ENCODE peak calls at places on chromosome 21, in nine cellular contexts. One of them, this sample, is unnamed.

GRCh38 chr21:34690793-34691175 is 22.0 kb downstream of the CLIC6 start:
- DNase-seq in neural crest cell: no peak
- DNase-seq in lower lobe of right lung: no peak
- DNase-seq in fibroblast of the aortic adventitia: no peak
- DNase-seq in CD8-positive, alpha-beta T cell: no peak
- DNase-seq in HL-60: no peak
- DNase-seq in Panc1: no peak
- DNase-seq in left ventricle myocardium inferior: no peak
- DNase-seq in ovary: no peak
- DNase-seq in this sample: no peak

GRCh38 chr21:45543710-45544448 is 1.6 kb upstream of the SLC19A1 start:
- DNase-seq in CD8-positive, alpha-beta T cell: no peak
- DNase-seq in HL-60: no peak
- DNase-seq in fibroblast of the aortic adventitia: no peak
- DNase-seq in left ventricle myocardium inferior: peak; percentile 11
- DNase-seq in neural crest cell: no peak
- DNase-seq in ovary: peak; percentile 45
- DNase-seq in lower lobe of right lung: peak; percentile 43
- DNase-seq in Panc1: no peak
- DNase-seq in this sample: no peak

GRCh38 chr21:46004168-46004861 is 22.7 kb downstream of the COL6A1 start:
- DNase-seq in CD8-positive, alpha-beta T cell: no peak
- DNase-seq in Panc1: no peak
- DNase-seq in HL-60: no peak
- DNase-seq in neural crest cell: no peak
- DNase-seq in ovary: peak; percentile 47
- DNase-seq in fibroblast of the aortic adventitia: no peak
- DNase-seq in left ventricle myocardium inferior: peak; percentile 14
- DNase-seq in lower lobe of right lung: peak; percentile 43
- DNase-seq in this sample: no peak

GRCh38 chr21:22260274-22260673 is 1262.1 kb downstream of the NCAM2 start:
- DNase-seq in fibroblast of the aortic adventitia: no peak
- DNase-seq in lower lobe of right lung: no peak
- DNase-seq in neural crest cell: no peak
- DNase-seq in CD8-positive, alpha-beta T cell: no peak
- DNase-seq in ovary: no peak
- DNase-seq in HL-60: no peak
- DNase-seq in left ventricle myocardium inferior: no peak
- DNase-seq in Panc1: no peak
- DNase-seq in this sample: no peak

GRCh38 chr21:28770867-28771661 is 221.6 kb downstream of the LTN1 start:
- DNase-seq in left ventricle myocardium inferior: no peak
- DNase-seq in CD8-positive, alpha-beta T cell: no peak
- DNase-seq in lower lobe of right lung: no peak
- DNase-seq in HL-60: no peak
- DNase-seq in fibroblast of the aortic adventitia: peak; percentile 74
- DNase-seq in Panc1: no peak
- DNase-seq in neural crest cell: no peak
- DNase-seq in ovary: no peak
- DNase-seq in this sample: no peak

GRCh38 chr21:32281531-32281930 is 2.7 kb upstream of the MIS18A start:
- DNase-seq in HL-60: no peak
- DNase-seq in left ventricle myocardium inferior: no peak
- DNase-seq in ovary: no peak
- DNase-seq in lower lobe of right lung: no peak
- DNase-seq in Panc1: no peak
- DNase-seq in CD8-positive, alpha-beta T cell: no peak
- DNase-seq in neural crest cell: no peak
- DNase-seq in fibroblast of the aortic adventitia: no peak
- DNase-seq in this sample: no peak

GRCh38 chr21:36207577-36208320 is 51.1 kb downstream of the DOP1B start:
- DNase-seq in neural crest cell: no peak
- DNase-seq in Panc1: no peak
- DNase-seq in lower lobe of right lung: no peak
- DNase-seq in fibroblast of the aortic adventitia: peak; percentile 29
- DNase-seq in ovary: no peak
- DNase-seq in CD8-positive, alpha-beta T cell: no peak
- DNase-seq in HL-60: no peak
- DNase-seq in left ventricle myocardium inferior: no peak
- DNase-seq in this sample: no peak

GRCh38 chr21:31983120-31983519 is 110.3 kb downstream of the HUNK start:
- DNase-seq in left ventricle myocardium inferior: no peak
- DNase-seq in lower lobe of right lung: peak; percentile 58
- DNase-seq in CD8-positive, alpha-beta T cell: no peak
- DNase-seq in HL-60: no peak
- DNase-seq in ovary: no peak
- DNase-seq in neural crest cell: no peak
- DNase-seq in Panc1: no peak
- DNase-seq in fibroblast of the aortic adventitia: no peak
- DNase-seq in this sample: peak; percentile 3

DNA sequence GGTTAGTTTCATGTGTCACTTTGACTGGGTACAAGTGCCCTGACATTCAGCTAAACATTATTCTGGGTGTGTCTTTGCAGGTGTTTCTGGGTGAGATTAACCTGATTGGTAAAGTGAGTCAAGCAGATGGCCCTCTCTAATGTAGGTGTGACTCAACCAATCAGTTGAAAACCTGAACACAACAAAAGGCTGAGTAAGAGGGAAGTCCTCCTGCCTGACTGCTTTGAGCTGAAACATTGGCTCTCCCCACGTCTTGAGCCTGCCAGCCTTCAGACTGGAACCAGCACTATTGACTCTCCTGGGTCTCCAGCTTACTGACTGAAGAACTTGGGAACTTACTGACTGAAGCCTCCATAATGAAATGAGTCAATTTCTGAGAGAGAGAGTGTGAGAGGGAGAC is 70.0 kb upstream of the C21orf91 start:
- DNase-seq in left ventricle myocardium inferior: no peak
- DNase-seq in lower lobe of right lung: no peak
- DNase-seq in ovary: no peak
- DNase-seq in Panc1: no peak
- DNase-seq in CD8-positive, alpha-beta T cell: no peak
- DNase-seq in fibroblast of the aortic adventitia: no peak
- DNase-seq in HL-60: no peak
- DNase-seq in neural crest cell: no peak
- DNase-seq in this sample: no peak
- TF ChIP-seq CTCF in left ventricle myocardium inferior: no peak
- TF ChIP-seq CTCF in lower lobe of right lung: no peak
- TF ChIP-seq CTCF in ovary: no peak
- TF ChIP-seq CTCF in Panc1: no peak
- TF ChIP-seq CTCF in CD8-positive, alpha-beta T cell: no peak
- TF ChIP-seq CTCF in fibroblast of the aortic adventitia: no peak
- TF ChIP-seq CTCF in HL-60: no peak
- TF ChIP-seq CTCF in neural crest cell: no peak
- TF ChIP-seq CTCF in this sample: no peak

GRCh38 chr21:42688841-42689371 is 35.5 kb downstream of the PDE9A start:
- DNase-seq in left ventricle myocardium inferior: no peak
- DNase-seq in lower lobe of right lung: no peak
- DNase-seq in Panc1: no peak
- DNase-seq in ovary: peak; percentile 30
- DNase-seq in neural crest cell: no peak
- DNase-seq in CD8-positive, alpha-beta T cell: no peak
- DNase-seq in fibroblast of the aortic adventitia: no peak
- DNase-seq in HL-60: no peak
- DNase-seq in this sample: no peak
- TF ChIP-seq CTCF in left ventricle myocardium inferior: no peak
- TF ChIP-seq CTCF in lower lobe of right lung: no peak
- TF ChIP-seq CTCF in Panc1: no peak
- TF ChIP-seq CTCF in ovary: no peak
- TF ChIP-seq CTCF in neural crest cell: no peak
- TF ChIP-seq CTCF in CD8-positive, alpha-beta T cell: no peak
- TF ChIP-seq CTCF in fibroblast of the aortic adventitia: no peak
- TF ChIP-seq CTCF in HL-60: no peak
- TF ChIP-seq CTCF in this sample: no peak

DNA sequence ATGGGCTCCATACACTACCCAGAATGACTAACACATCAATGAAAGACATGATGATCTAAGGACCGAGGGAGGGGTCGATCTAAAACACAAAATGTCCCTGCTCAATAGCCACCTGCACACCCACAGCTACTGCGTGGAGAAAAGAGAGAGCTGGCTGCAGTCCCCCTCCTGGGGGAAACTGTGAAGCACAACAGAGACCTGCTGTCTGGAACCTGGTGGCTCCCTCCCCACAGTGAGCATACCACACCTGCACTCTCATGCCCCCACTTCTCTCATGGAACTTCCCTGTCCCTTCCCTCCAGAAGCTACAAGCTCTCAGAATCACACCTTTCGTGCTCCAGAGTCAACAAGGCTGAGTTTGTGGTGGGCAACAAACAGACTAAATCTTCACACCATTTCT is 130.1 kb upstream of the ERG start:
- DNase-seq in left ventricle myocardium inferior: no peak
- DNase-seq in lower lobe of right lung: no peak
- DNase-seq in HL-60: no peak
- DNase-seq in Panc1: no peak
- DNase-seq in neural crest cell: no peak
- DNase-seq in fibroblast of the aortic adventitia: no peak
- DNase-seq in ovary: no peak
- DNase-seq in CD8-positive, alpha-beta T cell: no peak
- DNase-seq in this sample: no peak
- TF ChIP-seq CTCF in left ventricle myocardium inferior: no peak
- TF ChIP-seq CTCF in lower lobe of right lung: no peak
- TF ChIP-seq CTCF in HL-60: no peak
- TF ChIP-seq CTCF in Panc1: no peak
- TF ChIP-seq CTCF in neural crest cell: peak; percentile 19
- TF ChIP-seq CTCF in fibroblast of the aortic adventitia: no peak
- TF ChIP-seq CTCF in ovary: no peak
- TF ChIP-seq CTCF in CD8-positive, alpha-beta T cell: no peak
- TF ChIP-seq CTCF in this sample: no peak

DNA sequence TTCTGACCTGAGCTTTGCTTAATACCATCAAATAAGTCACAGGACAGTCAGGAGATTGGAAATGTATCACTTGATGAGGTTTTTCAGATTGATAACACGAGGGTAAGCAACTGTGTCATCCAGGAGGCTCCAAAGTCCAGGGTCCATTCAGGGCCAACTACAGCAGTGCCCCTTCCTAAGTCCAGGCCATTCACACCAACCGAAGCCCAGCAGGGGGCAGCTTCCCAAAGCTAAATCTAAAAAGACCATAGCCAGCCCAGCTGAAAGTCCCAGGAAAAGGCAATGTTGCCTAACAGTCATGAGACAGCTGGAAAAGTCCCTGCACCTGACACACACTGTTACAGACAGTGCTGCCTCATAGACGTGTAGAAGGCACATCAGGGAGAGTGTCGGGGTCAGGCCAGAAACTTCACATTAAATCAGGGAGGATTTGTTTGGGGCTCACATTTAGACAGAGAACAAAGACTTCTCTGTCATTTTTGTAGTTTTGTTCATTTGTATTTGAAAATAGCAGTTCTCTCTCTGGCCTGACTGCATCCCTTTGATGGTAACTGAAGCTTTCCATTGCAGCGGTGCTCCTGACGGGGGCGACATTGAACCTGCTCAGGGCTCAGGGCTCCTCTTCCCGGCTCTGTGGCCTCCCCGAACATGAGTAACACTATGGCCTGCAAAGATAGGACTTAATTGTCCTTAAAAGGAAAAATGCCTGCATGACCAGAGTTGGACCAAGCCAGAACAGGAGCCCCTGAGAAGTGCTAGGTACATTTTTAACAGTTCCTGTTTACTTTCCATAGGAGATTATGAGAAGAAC is 200.4 kb downstream of the NRIP1 start:
- DNase-seq in Panc1: no peak
- DNase-seq in ovary: peak; percentile 80
- DNase-seq in left ventricle myocardium inferior: peak; percentile 64
- DNase-seq in HL-60: no peak
- DNase-seq in CD8-positive, alpha-beta T cell: peak; percentile 21
- DNase-seq in neural crest cell: peak; percentile 74
- DNase-seq in fibroblast of the aortic adventitia: peak; percentile 84
- DNase-seq in lower lobe of right lung: peak; percentile 68
- DNase-seq in this sample: peak; percentile 78
- TF ChIP-seq CTCF in Panc1: peak; percentile 79
- TF ChIP-seq CTCF in ovary: peak; percentile 31
- TF ChIP-seq CTCF in left ventricle myocardium inferior: peak; percentile 75
- TF ChIP-seq CTCF in HL-60: peak; percentile 11
- TF ChIP-seq CTCF in CD8-positive, alpha-beta T cell: no peak
- TF ChIP-seq CTCF in neural crest cell: peak; percentile 68
- TF ChIP-seq CTCF in fibroblast of the aortic adventitia: peak; percentile 73
- TF ChIP-seq CTCF in lower lobe of right lung: peak; percentile 55
- TF ChIP-seq CTCF in this sample: peak; percentile 45

GRCh38 chr21:38953516-38953915 is 147.8 kb downstream of the ETS2 start:
- DNase-seq in lower lobe of right lung: no peak
- DNase-seq in neural crest cell: no peak
- DNase-seq in CD8-positive, alpha-beta T cell: no peak
- DNase-seq in HL-60: no peak
- DNase-seq in ovary: no peak
- DNase-seq in fibroblast of the aortic adventitia: no peak
- DNase-seq in left ventricle myocardium inferior: no peak
- DNase-seq in Panc1: no peak
- DNase-seq in this sample: no peak

GRCh38 chr21:38956006-38956405 is 150.3 kb downstream of the ETS2 start:
- DNase-seq in CD8-positive, alpha-beta T cell: no peak
- DNase-seq in neural crest cell: no peak
- DNase-seq in lower lobe of right lung: no peak
- DNase-seq in left ventricle myocardium inferior: no peak
- DNase-seq in HL-60: no peak
- DNase-seq in ovary: no peak
- DNase-seq in fibroblast of the aortic adventitia: no peak
- DNase-seq in Panc1: no peak
- DNase-seq in this sample: no peak

GRCh38 chr21:38954450-38955059 is 148.8 kb downstream of the ETS2 start:
- DNase-seq in lower lobe of right lung: no peak
- DNase-seq in ovary: no peak
- DNase-seq in left ventricle myocardium inferior: no peak
- DNase-seq in Panc1: no peak
- DNase-seq in fibroblast of the aortic adventitia: no peak
- DNase-seq in neural crest cell: no peak
- DNase-seq in CD8-positive, alpha-beta T cell: no peak
- DNase-seq in HL-60: no peak
- DNase-seq in this sample: no peak

GRCh38 chr21:38956791-38957571 is 151.3 kb downstream of the ETS2 start:
- DNase-seq in left ventricle myocardium inferior: no peak
- DNase-seq in fibroblast of the aortic adventitia: no peak
- DNase-seq in neural crest cell: no peak
- DNase-seq in Panc1: no peak
- DNase-seq in HL-60: no peak
- DNase-seq in CD8-positive, alpha-beta T cell: no peak
- DNase-seq in lower lobe of right lung: peak; percentile 58
- DNase-seq in ovary: no peak
- DNase-seq in this sample: peak; percentile 6

GRCh38 chr21:38955495-38955894 is 149.8 kb downstream of the ETS2 start:
- DNase-seq in Panc1: no peak
- DNase-seq in lower lobe of right lung: no peak
- DNase-seq in HL-60: no peak
- DNase-seq in CD8-positive, alpha-beta T cell: no peak
- DNase-seq in left ventricle myocardium inferior: peak; percentile 46
- DNase-seq in fibroblast of the aortic adventitia: no peak
- DNase-seq in neural crest cell: no peak
- DNase-seq in ovary: no peak
- DNase-seq in this sample: peak; percentile 79
- TF ChIP-seq CTCF in Panc1: no peak
- TF ChIP-seq CTCF in lower lobe of right lung: no peak
- TF ChIP-seq CTCF in HL-60: no peak
- TF ChIP-seq CTCF in CD8-positive, alpha-beta T cell: no peak
- TF ChIP-seq CTCF in left ventricle myocardium inferior: no peak
- TF ChIP-seq CTCF in fibroblast of the aortic adventitia: no peak
- TF ChIP-seq CTCF in neural crest cell: no peak
- TF ChIP-seq CTCF in ovary: no peak
- TF ChIP-seq CTCF in this sample: no peak